ENCODE peak calls at places on chromosomes 4 and X, in six cellular contexts. O is neuronal stem cell, D is mesenchymal stem cell, R is IMR-90, A is H1, L is trophoblast cell. F is an unnamed sample.
A peak's percentile ranks its signal among the peaks of the same experiment; 100 is the strongest.

GRCh38 chr4:602559-602942 is 22.8 kb upstream of the PDE6B start:
- DNase-seq in O (peak; percentile 65), R (no peak), A (peak; percentile 76), D (no peak), L (peak; percentile 81), F (peak; percentile 83)

GRCh38 chrX:134542485-134542884 is 82.5 kb downstream of the HPRT1 start:
- DNase-seq in L (no peak), A (no peak), O (no peak), D (peak; percentile 73), R (peak; percentile 70), F (peak; percentile 66)

GRCh38 chr4:169724251-169724650 is 33.5 kb downstream of the HPF1 start:
- DNase-seq in R (peak; percentile 52), L (peak; percentile 30), O (no peak), D (peak; percentile 17), A (no peak), F (peak; percentile 61)

GRCh38 chrX:152907084-152907651 is 9.3 kb downstream of the ZNF185 start:
- DNase-seq in L (no peak), O (peak; percentile 27), D (peak; percentile 88), R (peak; percentile 94), A (no peak), F (peak; percentile 92)

GRCh38 chrX:70479970-70480659 is 35.5 kb downstream of the DLG3 start:
- DNase-seq in D (no peak), O (no peak), L (no peak), R (no peak), A (no peak), F (peak; percentile 34)

GRCh38 chr4:23149815-23150214 is 457.1 kb downstream of the GBA3 start:
- DNase-seq in A (no peak), D (no peak), O (no peak), L (no peak), R (no peak), F (no peak)

GRCh38 chr4:16843831-16844508 is 54.5 kb downstream of the LDB2 start:
- DNase-seq in L (no peak), A (no peak), R (peak; percentile 95), D (peak; percentile 74), O (no peak), F (peak; percentile 66)

GRCh38 chr4:25949166-25949748 is 35.2 kb downstream of the SMIM20 start:
- DNase-seq in O (peak; percentile 36), R (no peak), A (no peak), D (peak; percentile 34), L (no peak), F (peak; percentile 93)

GRCh38 chrX:24651783-24652182 is 4.6 kb upstream of the PCYT1B start:
- DNase-seq in D (no peak), O (no peak), L (no peak), R (no peak), A (no peak), F (no peak)

GRCh38 chrX:24647257-24648058 is at the start of gene PCYT1B:
- DNase-seq in A (peak; percentile 47), R (peak; percentile 49), O (no peak), D (peak; percentile 71), L (peak; percentile 28), F (peak; percentile 91)

GRCh38 chrX:24643116-24643515 is 4.0 kb downstream of the PCYT1B start:
- DNase-seq in O (no peak), R (no peak), A (no peak), L (no peak), D (peak; percentile 17), F (peak; percentile 3)

GRCh38 chrX:24646745-24647182 is 383 bp downstream of the PCYT1B start:
- DNase-seq in O (peak; percentile 37), A (peak; percentile 2), L (no peak), D (peak; percentile 20), R (no peak), F (no peak)
- H4K8ac ChIP-seq in O (no peak overlapping the region), A (no peak overlapping the region), L (no peak overlapping the region), D (peak overlapping the region; percentile 37), R (no peak overlapping the region), F (no peak overlapping the region)

GRCh38 chrX:120781416-120781815 is 94.2 kb downstream of the CT47B1 start:
- DNase-seq in R (no peak), A (no peak), L (no peak), O (no peak), D (peak; percentile 35), F (no peak)

GRCh38 chrX:120774611-120775010 is 101.1 kb downstream of the CT47B1 start:
- DNase-seq in L (no peak), A (no peak), R (no peak), O (no peak), D (no peak), F (no peak)

GRCh38 chrX:120773801-120774200 is 101.9 kb downstream of the CT47B1 start:
- DNase-seq in O (no peak), A (no peak), R (no peak), L (no peak), D (no peak), F (no peak)

GRCh38 chrX:120775959-120776358 is 99.7 kb downstream of the CT47B1 start:
- DNase-seq in R (no peak), L (no peak), D (no peak), O (no peak), A (no peak), F (no peak)
- H3K23ac ChIP-seq in R (no peak overlapping the region), L (no peak overlapping the region), D (no peak overlapping the region), O (no peak overlapping the region), A (no peak overlapping the region), F (no peak overlapping the region)

DNA sequence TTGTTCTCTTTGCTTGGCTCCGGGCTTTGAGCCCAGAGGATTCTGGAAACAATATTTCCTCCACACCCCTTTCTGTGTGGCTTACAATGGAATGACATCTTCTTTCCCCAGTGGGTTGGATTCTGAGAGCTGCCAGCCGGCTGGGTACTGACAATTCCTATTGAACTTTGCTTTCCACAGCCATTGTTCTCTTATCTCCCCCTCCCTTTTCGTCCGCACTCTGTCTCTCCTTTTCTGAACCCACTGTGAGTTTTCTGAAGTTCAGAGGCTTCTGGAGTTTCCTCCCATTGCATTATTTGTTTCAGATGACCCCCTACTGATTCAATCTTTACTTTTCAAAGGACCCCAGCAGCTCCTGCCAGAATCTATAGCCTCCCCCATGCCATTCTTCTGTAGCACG is 10.4 kb downstream of the SMPX start:
- DNase-seq in A (no peak), R (no peak), O (no peak), D (no peak), L (no peak), F (peak; percentile 56)
- H3K36me3 ChIP-seq in A (no peaks in the 10 kb centered on the region), R (no peaks in the 10 kb centered on the region), O (no peaks in the 10 kb centered on the region), D (no peaks in the 10 kb centered on the region), L (no peaks in the 10 kb centered on the region), F (no peaks in the 10 kb centered on the region)

DNA sequence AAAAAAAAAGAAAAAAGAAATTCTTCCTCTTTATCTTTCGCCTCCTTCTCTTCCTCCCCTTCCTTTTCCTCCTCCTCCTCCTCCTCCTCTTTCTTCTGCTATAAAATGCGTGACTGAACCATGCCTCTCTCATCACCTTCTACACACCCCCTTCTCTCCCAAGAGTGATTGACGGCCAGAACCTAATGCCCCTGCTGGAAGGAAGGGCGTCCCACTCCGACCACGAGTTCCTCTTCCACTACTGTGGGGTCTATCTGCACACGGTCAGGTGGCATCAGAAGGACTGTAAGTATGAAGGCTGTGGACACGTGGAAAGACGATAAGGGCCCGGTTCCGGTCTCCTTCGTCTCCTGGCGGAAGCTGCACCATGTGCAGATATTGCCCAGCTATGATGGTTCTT is 12.2 kb upstream of the ARSF start:
- DNase-seq in L (no peak), O (no peak), D (no peak), A (no peak), R (no peak), F (no peak)
- H4K8ac ChIP-seq in L (no peak overlapping the region), O (no peak overlapping the region), D (no peak overlapping the region), A (no peak overlapping the region), R (no peak overlapping the region), F (no peak overlapping the region)

GRCh38 chr4:165325732-165326512 is 1.5 kb upstream of the MSMO1 start:
- DNase-seq in L (peak; percentile 59), O (no peak), R (peak; percentile 93), D (peak; percentile 76), A (no peak), F (peak; percentile 76)

GRCh38 chr4:165328101-165328425 is 594 bp downstream of the MSMO1 start:
- DNase-seq in O (no peak), R (no peak), A (no peak), D (no peak), L (peak; percentile 32), F (no peak)

GRCh38 chr4:165326831-165327210 is 648 bp upstream of the MSMO1 start:
- DNase-seq in L (peak; percentile 9), O (no peak), R (peak; percentile 9), D (no peak), A (no peak), F (peak; percentile 68)

GRCh38 chr4:165328708-165329107 is 1.2 kb downstream of the MSMO1 start:
- DNase-seq in A (no peak), R (no peak), O (no peak), L (no peak), D (no peak), F (no peak)

GRCh38 chr4:165327211-165328100 is at the start of gene MSMO1:
- DNase-seq in R (peak; percentile 99), D (peak; percentile 99), O (peak; percentile 97), A (peak; percentile 98), L (peak; percentile 100), F (peak; percentile 100)
- H3K23ac ChIP-seq in R (peak within 1 kb of the TSS; percentile 90), D (peak within 1 kb of the TSS; percentile 20), O (peak within 1 kb of the TSS; percentile 56), A (no peak within 1 kb of the TSS), L (no peak within 1 kb of the TSS), F (peak within 1 kb of the TSS; percentile 48)

GRCh38 chr4:86261634-86262033 is 98.2 kb downstream of the MAPK10 start:
- DNase-seq in A (no peak), O (no peak), L (no peak), R (no peak), D (peak; percentile 14), F (no peak)
- H3K36me3 ChIP-seq in A (no peaks in the 10 kb centered on the region), O (no peaks in the 10 kb centered on the region), L (no peaks in the 10 kb centered on the region), R (no peaks in the 10 kb centered on the region), D (no peaks in the 10 kb centered on the region), F (no peaks in the 10 kb centered on the region)

GRCh38 chr4:139454111-139454600 is at the start of gene RAB33B:
- DNase-seq in R (peak; percentile 86), O (no peak), A (no peak), L (no peak), D (peak; percentile 91), F (no peak)

GRCh38 chr4:139454646-139455045 is 725 bp downstream of the RAB33B start:
- DNase-seq in L (no peak), D (no peak), O (no peak), R (no peak), A (no peak), F (no peak)

GRCh38 chr4:139452000-139452399 is 1.9 kb upstream of the RAB33B start:
- DNase-seq in R (no peak), A (no peak), O (no peak), L (no peak), D (no peak), F (no peak)

GRCh38 chr4:139453041-139453370 is 915 bp upstream of the RAB33B start:
- DNase-seq in A (no peak), L (peak; percentile 68), O (no peak), D (no peak), R (no peak), F (peak; percentile 94)

DNA sequence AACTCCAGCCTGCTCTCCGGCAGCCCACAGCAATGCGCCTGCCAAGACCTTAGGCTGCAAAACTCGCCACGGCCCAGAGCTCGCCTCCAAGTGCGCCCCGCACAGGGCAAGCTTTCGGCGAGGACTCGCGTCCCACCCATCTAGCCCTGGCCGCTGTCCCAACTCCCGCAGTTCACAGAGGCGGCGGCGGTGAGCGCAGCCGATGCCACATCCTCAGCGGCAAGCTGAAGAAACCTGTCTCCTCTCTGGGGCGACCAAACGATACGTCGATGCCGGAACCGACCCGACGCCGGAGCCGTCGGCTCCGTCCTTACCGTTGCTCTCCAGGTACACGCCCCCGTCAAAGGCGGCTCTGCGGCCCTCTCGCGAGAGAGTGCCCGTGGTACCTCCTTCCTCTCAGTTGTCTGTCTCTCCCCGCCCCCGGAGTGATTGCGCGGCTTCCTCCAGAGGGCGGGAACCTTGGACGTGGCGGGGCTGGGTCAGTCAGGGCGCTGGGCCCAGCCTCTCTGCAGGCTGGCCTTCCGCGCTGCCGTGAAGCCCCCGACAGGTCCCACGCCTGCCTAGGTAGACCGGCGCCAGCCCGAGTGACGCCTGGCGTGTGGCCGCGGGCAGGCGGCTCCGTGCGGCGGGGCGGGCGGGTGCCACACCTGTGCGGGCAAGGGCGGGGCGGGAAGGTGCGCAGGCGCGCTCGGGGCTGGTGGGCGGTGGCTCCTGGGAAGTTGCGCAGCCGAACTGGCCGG is 380 bp upstream of the RAB33B start:
- DNase-seq in L (peak; percentile 97), A (peak; percentile 88), D (peak; percentile 98), O (peak; percentile 93), R (peak; percentile 97), F (peak; percentile 99)
- H4K8ac ChIP-seq in L (peak overlapping the region; percentile 92), A (peak overlapping the region; percentile 96), D (peak overlapping the region; percentile 100), O (peak overlapping the region; percentile 20), R (peak overlapping the region; percentile 85), F (no peak overlapping the region)